ENCODE peak calls at places on chromosomes 11 and 22, in six cellular contexts. One of them, this sample, is unnamed.
A peak's percentile ranks its signal among the peaks of the same experiment; 100 is the strongest.

GRCh38 chr22:19998232-19998951 is 18.2 kb downstream of the ARVCF start:
- DNase-seq in GM03348: no peak
- DNase-seq in globus pallidus: no peak
- DNase-seq in NCI-H1092 treated with DMSO at 0.1 percent for 48 hours: no peak
- DNase-seq in spleen: peak; percentile 58
- DNase-seq in H4: no peak
- DNase-seq in this sample: peak; percentile 80

GRCh38 chr11:64598797-64599697 is 8.0 kb downstream of the SLC22A12 start:
- DNase-seq in globus pallidus: no peak
- DNase-seq in GM03348: no peak
- DNase-seq in NCI-H1092 treated with DMSO at 0.1 percent for 48 hours: no peak
- DNase-seq in H4: no peak
- DNase-seq in spleen: peak; percentile 65
- DNase-seq in this sample: peak; percentile 46

GRCh38 chr11:64206457-64207246 is at the start of gene FERMT3:
- DNase-seq in GM03348: no peak
- DNase-seq in globus pallidus: no peak
- DNase-seq in NCI-H1092 treated with DMSO at 0.1 percent for 48 hours: no peak
- DNase-seq in H4: no peak
- DNase-seq in spleen: peak; percentile 97
- DNase-seq in this sample: no peak

GRCh38 chr22:20532256-20532993 is 25.0 kb downstream of the MED15 start:
- DNase-seq in spleen: no peak
- DNase-seq in globus pallidus: no peak
- DNase-seq in NCI-H1092 treated with DMSO at 0.1 percent for 48 hours: no peak
- DNase-seq in GM03348: no peak
- DNase-seq in H4: no peak
- DNase-seq in this sample: no peak

GRCh38 chr11:60098508-60098907 is 10.0 kb downstream of the MS4A2 start:
- DNase-seq in NCI-H1092 treated with DMSO at 0.1 percent for 48 hours: no peak
- DNase-seq in H4: no peak
- DNase-seq in spleen: no peak
- DNase-seq in globus pallidus: no peak
- DNase-seq in GM03348: no peak
- DNase-seq in this sample: no peak

GRCh38 chr11:113091578-113091844 is 130.3 kb downstream of the NCAM1 start:
- DNase-seq in globus pallidus: no peak
- DNase-seq in NCI-H1092 treated with DMSO at 0.1 percent for 48 hours: no peak
- DNase-seq in GM03348: no peak
- DNase-seq in spleen: no peak
- DNase-seq in H4: no peak
- DNase-seq in this sample: no peak

GRCh38 chr11:134358853-134359490 is 27.2 kb downstream of the GLB1L2 start:
- DNase-seq in H4: no peak
- DNase-seq in GM03348: no peak
- DNase-seq in spleen: no peak
- DNase-seq in globus pallidus: no peak
- DNase-seq in NCI-H1092 treated with DMSO at 0.1 percent for 48 hours: no peak
- DNase-seq in this sample: no peak

GRCh38 chr22:40844951-40845350 is 11.5 kb downstream of the ST13 start:
- DNase-seq in NCI-H1092 treated with DMSO at 0.1 percent for 48 hours: no peak
- DNase-seq in globus pallidus: no peak
- DNase-seq in GM03348: no peak
- DNase-seq in spleen: no peak
- DNase-seq in H4: no peak
- DNase-seq in this sample: no peak

This sample was measured in posterior cingulate gyrus.